ENCODE peak calls at places on chromosomes 11 and 22, in six cellular contexts. T is hypothalamus; U is ELR; F is EH; M is stimulated activated CD4-positive, alpha-beta T cell treated with anti-CD3 and anti-CD28 coated beads, Interleukin-15, amount 100 ng/mL, for 24 hours; V is H54. P is an unnamed sample.

GRCh38 chr11:19460718-19461405 is 220.1 kb upstream of the E2F8 start:
- DNase-seq in T (no peak), U (no peak), F (no peak), M (no peak), V (no peak), P (no peak)

GRCh38 chr22:23683545-23683944 is 7.3 kb upstream of the RGL4 start:
- DNase-seq in T (no peak), U (no peak), F (no peak), M (no peak), V (no peak), P (no peak)

GRCh38 chr22:33823552-33823951 is 96.7 kb downstream of the LARGE1 start:
- DNase-seq in T (no peak), U (no peak), F (peak), M (no peak), V (no peak), P (no peak)

GRCh38 chr11:36376315-36376887 is 80.3 kb downstream of the PRR5L start:
- DNase-seq in T (no peak), U (peak), F (peak), M (peak), V (no peak), P (peak)

GRCh38 chr22:48245119-48245485 is 1482.7 kb downstream of the TBC1D22A start:
- DNase-seq in T (no peak), U (no peak), F (no peak), M (no peak), V (no peak), P (no peak)

GRCh38 chr11:46414899-46415298 is 23.3 kb upstream of the CHRM4 start:
- DNase-seq in T (no peak), U (no peak), F (no peak), M (no peak), V (no peak), P (no peak)

GRCh38 chr11:133900176-133901105 is 55.1 kb upstream of the SPATA19 start:
- DNase-seq in T (no peak), U (no peak), F (no peak), M (no peak), V (no peak), P (no peak)

GRCh38 chr22:22039286-22040074 is 56.9 kb upstream of the TOP3B start:
- DNase-seq in T (no peak), U (no peak), F (no peak), M (no peak), V (no peak), P (no peak)

GRCh38 chr11:75482931-75483469 is 42.7 kb downstream of the GDPD5 start:
- DNase-seq in T (no peak), U (no peak), F (no peak), M (no peak), V (no peak), P (no peak)

GRCh38 chr22:22037740-22038139 is 55.2 kb upstream of the TOP3B start:
- DNase-seq in T (no peak), U (peak), F (peak), M (no peak), V (no peak), P (no peak)

GRCh38 chr11:680476-680875 is 14.5 kb downstream of the DEAF1 start:
- DNase-seq in T (no peak), U (no peak), F (no peak), M (no peak), V (no peak), P (no peak)

GRCh38 chr22:41301085-41302015 is at the start of gene ZC3H7B:
- DNase-seq in T (peak), U (peak), F (peak), M (peak), V (peak), P (peak)

GRCh38 chr11:93648168-93648567 is 13.3 kb upstream of the CEP295 start:
- DNase-seq in T (no peak), U (peak), F (peak), M (no peak), V (no peak), P (no peak)

GRCh38 chr11:121634889-121635288 is 182.1 kb upstream of the SORL1-AS1 start:
- DNase-seq in T (no peak), U (peak), F (peak), M (no peak), V (peak), P (no peak)

GRCh38 chr11:2522636-2523255 is 77.9 kb downstream of the KCNQ1 start:
- DNase-seq in T (no peak), U (no peak), F (no peak), M (no peak), V (no peak), P (peak)

GRCh38 chr11:9386086-9386485 is 1.6 kb downstream of the IPO7 start:
- DNase-seq in T (no peak), U (peak), F (peak), M (no peak), V (no peak), P (no peak)

GRCh38 chr22:37830093-37830842 is 7.1 kb downstream of the GALR3 start:
- DNase-seq in T (no peak), U (no peak), F (no peak), M (no peak), V (no peak), P (no peak)

GRCh38 chr11:65071907-65072630 is 11.8 kb downstream of the CDCA5 start:
- DNase-seq in T (no peak), U (peak), F (no peak), M (no peak), V (no peak), P (no peak)

GRCh38 chr22:33883961-33884808 is 36.1 kb downstream of the LARGE1 start:
- DNase-seq in T (no peak), U (no peak), F (no peak), M (no peak), V (no peak), P (no peak)

GRCh38 chr11:12180257-12181205 is 70.1 kb downstream of the MICAL2 start:
- DNase-seq in T (no peak), U (peak), F (peak), M (no peak), V (no peak), P (no peak)

GRCh38 chr11:28713850-28714249 is 605.7 kb downstream of the METTL15 start:
- DNase-seq in T (no peak), U (no peak), F (no peak), M (no peak), V (no peak), P (no peak)

GRCh38 chr11:2582436-2582931 is 117.3 kb downstream of the KCNQ1OT1 start:
- DNase-seq in T (no peak), U (no peak), F (no peak), M (peak), V (no peak), P (no peak)

GRCh38 chr22:36445158-36445668 is 36.2 kb downstream of the TXN2 start:
- DNase-seq in T (no peak), U (peak), F (peak), M (no peak), V (peak), P (no peak)

GRCh38 chr22:35785181-35785923 is 67.7 kb downstream of the APOL5 start:
- DNase-seq in T (no peak), U (no peak), F (peak), M (no peak), V (no peak), P (no peak)

GRCh38 chr11:119380816-119381185 is 689 bp downstream of the USP2 start:
- DNase-seq in T (no peak), U (no peak), F (no peak), M (no peak), V (no peak), P (no peak)

GRCh38 chr22:37020192-37020479 is 594 bp downstream of the MPST start:
- DNase-seq in T (no peak), U (peak), F (peak), M (peak), V (peak), P (no peak)

GRCh38 chr22:42743501-42743991 is 22.9 kb upstream of the A4GALT start:
- DNase-seq in T (no peak), U (peak), F (peak), M (no peak), V (no peak), P (no peak)

GRCh38 chr11:10488581-10489443 is 33.7 kb downstream of the AMPD3 start:
- DNase-seq in T (no peak), U (no peak), F (no peak), M (no peak), V (no peak), P (no peak)